ENCODE peak calls at places on chromosomes 16 and 17, in six cellular contexts. One of them, this sample, is unnamed.

GRCh38 chr17:35705705-35706104 is 25.7 kb upstream of the RASL10B start:
- DNase-seq in astrocyte of the cerebellum: no peak
- DNase-seq in fibroblast of lung: no peak
- DNase-seq in MCF 10A: no peak
- DNase-seq in PC-3: peak; percentile 41
- DNase-seq in HFF-Myc: no peak
- DNase-seq in this sample: no peak

GRCh38 chr16:50315346-50315997 is 49.1 kb downstream of the ADCY7 start:
- DNase-seq in HFF-Myc: no peak
- DNase-seq in astrocyte of the cerebellum: no peak
- DNase-seq in PC-3: no peak
- DNase-seq in fibroblast of lung: peak; percentile 28
- DNase-seq in MCF 10A: no peak
- DNase-seq in this sample: no peak

GRCh38 chr16:31453255-31454204 is 5.8 kb upstream of the ARMC5 start:
- DNase-seq in PC-3: peak; percentile 34
- DNase-seq in HFF-Myc: no peak
- DNase-seq in MCF 10A: peak; percentile 91
- DNase-seq in astrocyte of the cerebellum: no peak
- DNase-seq in fibroblast of lung: peak; percentile 49
- DNase-seq in this sample: peak; percentile 65

GRCh38 chr17:55420067-55420775 is 1.4 kb downstream of the MMD start:
- DNase-seq in PC-3: no peak
- DNase-seq in astrocyte of the cerebellum: no peak
- DNase-seq in MCF 10A: no peak
- DNase-seq in fibroblast of lung: no peak
- DNase-seq in HFF-Myc: no peak
- DNase-seq in this sample: no peak

GRCh38 chr16:57994778-57995177 is 5.7 kb downstream of the ZNF319 start:
- DNase-seq in MCF 10A: peak; percentile 60
- DNase-seq in fibroblast of lung: no peak
- DNase-seq in PC-3: peak; percentile 37
- DNase-seq in HFF-Myc: no peak
- DNase-seq in astrocyte of the cerebellum: no peak
- DNase-seq in this sample: peak; percentile 50

GRCh38 chr16:56610609-56611111 is 2.3 kb downstream of the MT2A start:
- DNase-seq in astrocyte of the cerebellum: no peak
- DNase-seq in PC-3: no peak
- DNase-seq in HFF-Myc: no peak
- DNase-seq in fibroblast of lung: peak; percentile 27
- DNase-seq in MCF 10A: no peak
- DNase-seq in this sample: peak; percentile 55

GRCh38 chr17:55641559-55642160 is 81.0 kb downstream of the TMEM100 start:
- DNase-seq in PC-3: peak; percentile 74
- DNase-seq in astrocyte of the cerebellum: no peak
- DNase-seq in HFF-Myc: peak; percentile 32
- DNase-seq in MCF 10A: peak; percentile 78
- DNase-seq in fibroblast of lung: peak; percentile 42
- DNase-seq in this sample: peak; percentile 77

GRCh38 chr17:37726248-37726647 is 18.6 kb downstream of the HNF1B start:
- DNase-seq in HFF-Myc: no peak
- DNase-seq in MCF 10A: no peak
- DNase-seq in PC-3: no peak
- DNase-seq in astrocyte of the cerebellum: no peak
- DNase-seq in fibroblast of lung: no peak
- DNase-seq in this sample: no peak

GRCh38 chr17:3603119-3603869 is 5.9 kb downstream of the TRPV1 start:
- DNase-seq in HFF-Myc: peak; percentile 79
- DNase-seq in PC-3: peak; percentile 91
- DNase-seq in astrocyte of the cerebellum: no peak
- DNase-seq in MCF 10A: peak; percentile 60
- DNase-seq in fibroblast of lung: peak; percentile 74
- DNase-seq in this sample: peak; percentile 57

DNA sequence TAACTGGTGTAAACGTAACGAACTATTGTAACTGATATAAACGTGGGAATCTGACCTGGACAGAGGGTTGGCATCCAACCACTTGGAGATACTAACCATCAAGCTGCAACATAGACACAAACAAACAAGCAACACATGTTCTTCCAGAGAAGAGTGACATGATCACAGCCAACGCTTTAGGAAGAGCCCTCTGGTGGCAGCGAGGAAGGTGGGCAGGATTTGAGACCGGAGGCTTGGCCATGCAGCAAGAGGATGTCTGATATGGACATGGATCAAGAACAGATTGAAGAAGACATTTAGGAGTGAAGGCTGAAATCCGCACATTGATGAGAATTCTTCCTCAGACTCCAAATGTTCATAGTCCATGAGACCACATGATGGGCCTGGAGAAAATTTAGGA is 40.3 kb upstream of the TNRC6A start:
- DNase-seq in astrocyte of the cerebellum: no peak
- DNase-seq in PC-3: peak; percentile 14
- DNase-seq in fibroblast of lung: peak; percentile 44
- DNase-seq in HFF-Myc: no peak
- DNase-seq in MCF 10A: peak; percentile 45
- DNase-seq in this sample: peak; percentile 73
- TF ChIP-seq CTCF in astrocyte of the cerebellum: peak; percentile 81
- TF ChIP-seq CTCF in PC-3: peak; percentile 67
- TF ChIP-seq CTCF in fibroblast of lung: peak; percentile 86
- TF ChIP-seq CTCF in HFF-Myc: peak; percentile 85
- TF ChIP-seq CTCF in MCF 10A: peak; percentile 31
- TF ChIP-seq CTCF in this sample: peak; percentile 90

GRCh38 chr16:87851601-87852000 is 17.7 kb downstream of the SLC7A5 start:
- DNase-seq in HFF-Myc: no peak
- DNase-seq in PC-3: no peak
- DNase-seq in astrocyte of the cerebellum: no peak
- DNase-seq in fibroblast of lung: no peak
- DNase-seq in MCF 10A: no peak
- DNase-seq in this sample: no peak
- TF ChIP-seq CTCF in HFF-Myc: no peak
- TF ChIP-seq CTCF in PC-3: no peak
- TF ChIP-seq CTCF in astrocyte of the cerebellum: no peak
- TF ChIP-seq CTCF in fibroblast of lung: no peak
- TF ChIP-seq CTCF in MCF 10A: no peak
- TF ChIP-seq CTCF in this sample: no peak

DNA sequence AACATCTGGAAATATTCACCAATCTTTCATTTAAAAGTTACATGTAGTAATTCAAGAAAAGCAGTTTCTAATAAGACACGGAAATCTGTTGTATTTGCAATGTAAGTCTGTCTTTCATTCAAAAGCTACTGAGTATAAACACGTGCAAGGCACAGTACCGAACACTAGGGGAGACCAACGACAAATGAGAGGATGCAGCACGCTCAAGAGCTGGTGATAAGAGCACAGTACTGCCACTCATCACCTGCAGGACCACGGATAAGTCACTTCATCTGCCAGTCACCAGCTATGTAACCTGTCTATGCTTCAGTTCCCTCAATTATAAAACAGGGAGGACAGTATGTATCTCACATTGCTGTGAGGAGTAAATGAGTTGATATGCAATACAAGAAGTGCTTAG is 67.1 kb downstream of the CLEC18A start:
- DNase-seq in fibroblast of lung: peak; percentile 15
- DNase-seq in HFF-Myc: peak; percentile 16
- DNase-seq in astrocyte of the cerebellum: no peak
- DNase-seq in PC-3: peak; percentile 40
- DNase-seq in MCF 10A: peak; percentile 6
- DNase-seq in this sample: peak; percentile 13
- TF ChIP-seq CTCF in fibroblast of lung: peak; percentile 28
- TF ChIP-seq CTCF in HFF-Myc: peak; percentile 18
- TF ChIP-seq CTCF in astrocyte of the cerebellum: no peak
- TF ChIP-seq CTCF in PC-3: no peak
- TF ChIP-seq CTCF in MCF 10A: no peak
- TF ChIP-seq CTCF in this sample: no peak

GRCh38 chr16:72024862-72025382 is 16.4 kb downstream of the DHODH start:
- DNase-seq in PC-3: peak; percentile 3
- DNase-seq in astrocyte of the cerebellum: no peak
- DNase-seq in fibroblast of lung: no peak
- DNase-seq in MCF 10A: no peak
- DNase-seq in HFF-Myc: no peak
- DNase-seq in this sample: no peak

GRCh38 chr16:72023962-72024361 is 15.4 kb downstream of the DHODH start:
- DNase-seq in fibroblast of lung: no peak
- DNase-seq in HFF-Myc: no peak
- DNase-seq in PC-3: no peak
- DNase-seq in MCF 10A: no peak
- DNase-seq in astrocyte of the cerebellum: no peak
- DNase-seq in this sample: no peak

GRCh38 chr16:72025404-72026114 is 17.0 kb downstream of the DHODH start:
- DNase-seq in MCF 10A: no peak
- DNase-seq in PC-3: no peak
- DNase-seq in astrocyte of the cerebellum: no peak
- DNase-seq in HFF-Myc: no peak
- DNase-seq in fibroblast of lung: no peak
- DNase-seq in this sample: no peak

GRCh38 chr16:72018470-72018869 is 9.9 kb downstream of the DHODH start:
- DNase-seq in fibroblast of lung: no peak
- DNase-seq in astrocyte of the cerebellum: no peak
- DNase-seq in PC-3: no peak
- DNase-seq in MCF 10A: no peak
- DNase-seq in HFF-Myc: no peak
- DNase-seq in this sample: no peak

GRCh38 chr16:72021043-72021442 is 12.5 kb downstream of the DHODH start:
- DNase-seq in MCF 10A: no peak
- DNase-seq in HFF-Myc: no peak
- DNase-seq in PC-3: no peak
- DNase-seq in fibroblast of lung: no peak
- DNase-seq in astrocyte of the cerebellum: no peak
- DNase-seq in this sample: no peak
- TF ChIP-seq CTCF in MCF 10A: no peak
- TF ChIP-seq CTCF in HFF-Myc: peak; percentile 34
- TF ChIP-seq CTCF in PC-3: no peak
- TF ChIP-seq CTCF in fibroblast of lung: peak; percentile 37
- TF ChIP-seq CTCF in astrocyte of the cerebellum: peak; percentile 35
- TF ChIP-seq CTCF in this sample: peak; percentile 45

This sample was measured in fibroblast of pulmonary artery.